ENCODE peak calls at places on chromosomes 11 and 22, in nine cellular contexts. F, I, P, X, E, V, T, W and Z are unnamed samples.

GRCh38 chr11:114075891-114076441 is 16.5 kb downstream of the ZBTB16 start:
- DNase-seq in F (peak), I (peak), P (no peak), X (no peak), E (no peak), V (no peak), T (peak), W (peak), Z (peak)

GRCh38 chr11:111463276-111463675 is 48.9 kb downstream of the BTG4 start:
- DNase-seq in F (no peak), I (peak), P (no peak), X (no peak), E (no peak), V (no peak), T (no peak), W (no peak), Z (no peak)

GRCh38 chr11:36347384-36347906 is 51.4 kb downstream of the PRR5L start:
- DNase-seq in F (no peak), I (no peak), P (no peak), X (no peak), E (no peak), V (no peak), T (no peak), W (no peak), Z (no peak)

GRCh38 chr11:11965656-11966353 is 42.6 kb downstream of the DKK3 start:
- DNase-seq in F (no peak), I (peak), P (no peak), X (no peak), E (no peak), V (no peak), T (no peak), W (no peak), Z (no peak)

GRCh38 chr11:61791737-61792309 is 576 bp downstream of the TMEM258 start:
- DNase-seq in F (peak), I (no peak), P (peak), X (peak), E (peak), V (peak), T (no peak), W (peak), Z (peak)

GRCh38 chr11:132895340-132895739 is 637.0 kb downstream of the OPCML start:
- DNase-seq in F (no peak), I (no peak), P (no peak), X (no peak), E (no peak), V (no peak), T (no peak), W (no peak), Z (peak)

GRCh38 chr22:39473856-39474255 is 17.0 kb downstream of the MGAT3 start:
- DNase-seq in F (no peak), I (no peak), P (no peak), X (no peak), E (no peak), V (no peak), T (no peak), W (no peak), Z (no peak)

GRCh38 chr11:33734441-33735165 is 1.6 kb downstream of the CD59 start:
- DNase-seq in F (no peak), I (no peak), P (no peak), X (no peak), E (no peak), V (no peak), T (no peak), W (peak), Z (no peak)

GRCh38 chr22:37486224-37486845 is at the start of gene MFNG:
- DNase-seq in F (peak), I (peak), P (peak), X (peak), E (no peak), V (peak), T (peak), W (no peak), Z (peak)

GRCh38 chr11:103528046-103528445 is 418.8 kb downstream of the DYNC2H1 start:
- DNase-seq in F (no peak), I (no peak), P (no peak), X (no peak), E (no peak), V (no peak), T (no peak), W (no peak), Z (no peak)

GRCh38 chr11:5291207-5291838 is 10.4 kb downstream of the OR51B4 start:
- DNase-seq in F (no peak), I (no peak), P (no peak), X (peak), E (no peak), V (no peak), T (no peak), W (peak), Z (peak)

GRCh38 chr11:131674051-131674755 is 303.8 kb downstream of the NTM start:
- DNase-seq in F (peak), I (peak), P (peak), X (peak), E (peak), V (peak), T (peak), W (peak), Z (peak)